ENCODE peak calls at places on chromosomes 7 and 10, in nine cellular contexts. G is T-helper 1 cell; Q is nephron progenitor cell; M is RPMI7951; N is activated T-helper 1 cell treated with anti-CD3 and anti-CD28 coated beads, Interleukin-2, amount 50 U/mL, for 16 hours; K is NCI-H2171 treated with DMSO at 0.1 percent for 48 hours; Y is BJ; A is OCI-LY7; P is fibroblast of the aortic adventitia. H is an unnamed sample.

GRCh38 chr10:102229810-102230263 is 3.7 kb downstream of the ELOVL3 start:
- DNase-seq in G (peak; percentile 64), Q (peak; percentile 89), M (peak; percentile 61), N (peak; percentile 76), K (peak; percentile 70), Y (no peak), A (peak; percentile 83), P (peak; percentile 76), H (peak; percentile 82)

GRCh38 chr7:76352193-76352592 is 6.6 kb downstream of the YWHAG start:
- DNase-seq in G (no peak), Q (no peak), M (no peak), N (no peak), K (no peak), Y (no peak), A (no peak), P (no peak), H (no peak)

GRCh38 chr7:127632276-127632910 is 14.5 kb upstream of the PAX4 start:
- DNase-seq in G (no peak), Q (no peak), M (peak; percentile 41), N (no peak), K (no peak), Y (peak; percentile 63), A (no peak), P (peak; percentile 96), H (no peak)

GRCh38 chr7:17554341-17555015 is 256.0 kb downstream of the AHR start:
- DNase-seq in G (no peak), Q (no peak), M (no peak), N (no peak), K (no peak), Y (no peak), A (no peak), P (no peak), H (no peak)

GRCh38 chr7:44494960-44495359 is 4.5 kb upstream of the NUDCD3 start:
- DNase-seq in G (no peak), Q (no peak), M (no peak), N (no peak), K (no peak), Y (no peak), A (no peak), P (no peak), H (no peak)

GRCh38 chr7:128323489-128324362 is 20.0 kb downstream of the RBM28 start:
- DNase-seq in G (no peak), Q (no peak), M (no peak), N (no peak), K (no peak), Y (no peak), A (no peak), P (peak; percentile 53), H (no peak)

GRCh38 chr7:116185956-116186355 is 24.4 kb upstream of the TES start:
- DNase-seq in G (no peak), Q (no peak), M (peak; percentile 23), N (no peak), K (no peak), Y (no peak), A (no peak), P (no peak), H (no peak)

GRCh38 chr10:129523723-129524316 is 56.8 kb downstream of the MGMT start:
- DNase-seq in G (no peak), Q (no peak), M (no peak), N (no peak), K (no peak), Y (no peak), A (no peak), P (no peak), H (no peak)

GRCh38 chr10:130027716-130028464 is 63.8 kb upstream of the EBF3 start:
- DNase-seq in G (no peak), Q (no peak), M (peak; percentile 94), N (no peak), K (no peak), Y (no peak), A (no peak), P (peak; percentile 23), H (no peak)

GRCh38 chr7:101234636-101235035 is 3.0 kb downstream of the CLDN15 start:
- DNase-seq in G (no peak), Q (no peak), M (no peak), N (no peak), K (peak; percentile 59), Y (no peak), A (no peak), P (no peak), H (no peak)

GRCh38 chr10:87538092-87538795 is 33.6 kb downstream of the MINPP1 start:
- DNase-seq in G (no peak), Q (no peak), M (no peak), N (no peak), K (no peak), Y (no peak), A (no peak), P (no peak), H (no peak)

GRCh38 chr7:54960517-54960916 is 58.3 kb upstream of the EGFR start:
- DNase-seq in G (no peak), Q (no peak), M (peak; percentile 91), N (no peak), K (no peak), Y (no peak), A (no peak), P (peak; percentile 44), H (no peak)

GRCh38 chr7:141575164-141575563 is 24.0 kb downstream of the AGK start:
- DNase-seq in G (no peak), Q (no peak), M (no peak), N (no peak), K (no peak), Y (no peak), A (no peak), P (no peak), H (no peak)

GRCh38 chr10:92342801-92343200 is 51.8 kb downstream of the MARCHF5 start:
- DNase-seq in G (no peak), Q (no peak), M (no peak), N (no peak), K (no peak), Y (peak; percentile 14), A (no peak), P (no peak), H (no peak)

GRCh38 chr10:50937230-50937907 is 51.9 kb upstream of the A1CF start:
- DNase-seq in G (no peak), Q (no peak), M (peak; percentile 15), N (no peak), K (no peak), Y (no peak), A (no peak), P (peak; percentile 73), H (no peak)

GRCh38 chr7:18384491-18385143 is 110.9 kb upstream of the HDAC9 start:
- DNase-seq in G (no peak), Q (no peak), M (no peak), N (no peak), K (peak; percentile 85), Y (no peak), A (no peak), P (no peak), H (no peak)

GRCh38 chr7:19119901-19120486 is 2.6 kb upstream of the TWIST1 start:
- DNase-seq in G (no peak), Q (peak; percentile 8), M (no peak), N (no peak), K (no peak), Y (no peak), A (no peak), P (no peak), H (no peak)

GRCh38 chr10:3484306-3485187 is 300.5 kb downstream of the KLF6 start:
- DNase-seq in G (no peak), Q (no peak), M (peak; percentile 75), N (no peak), K (no peak), Y (no peak), A (peak; percentile 89), P (no peak), H (peak; percentile 32)

GRCh38 chr7:158274404-158274811 is 313.2 kb downstream of the PTPRN2 start:
- DNase-seq in G (no peak), Q (no peak), M (no peak), N (no peak), K (no peak), Y (no peak), A (no peak), P (no peak), H (no peak)

GRCh38 chr10:3978762-3979161 is 193.8 kb upstream of the KLF6 start:
- DNase-seq in G (no peak), Q (no peak), M (no peak), N (no peak), K (no peak), Y (no peak), A (no peak), P (no peak), H (no peak)

GRCh38 chr10:484441-484924 is 205.0 kb downstream of the DIP2C start:
- DNase-seq in G (no peak), Q (no peak), M (peak; percentile 80), N (no peak), K (no peak), Y (no peak), A (peak; percentile 19), P (peak; percentile 38), H (peak; percentile 80)

GRCh38 chr10:98425511-98426352 is 10.8 kb upstream of the PYROXD2 start:
- DNase-seq in G (no peak), Q (peak; percentile 60), M (peak; percentile 19), N (no peak), K (no peak), Y (no peak), A (peak; percentile 63), P (peak; percentile 35), H (peak; percentile 31)

GRCh38 chr10:61547297-61547696 is 94.1 kb upstream of the TMEM26 start:
- DNase-seq in G (no peak), Q (no peak), M (no peak), N (no peak), K (no peak), Y (no peak), A (no peak), P (no peak), H (no peak)

GRCh38 chr10:116126239-116126638 is 146.8 kb downstream of the GFRA1 start:
- DNase-seq in G (no peak), Q (no peak), M (no peak), N (no peak), K (no peak), Y (no peak), A (no peak), P (no peak), H (no peak)

GRCh38 chr10:118948784-118949183 is 80.7 kb upstream of the NANOS1 start:
- DNase-seq in G (no peak), Q (no peak), M (no peak), N (no peak), K (peak; percentile 26), Y (no peak), A (no peak), P (no peak), H (no peak)

GRCh38 chr7:90726623-90727022 is 130.5 kb downstream of the CDK14 start:
- DNase-seq in G (no peak), Q (no peak), M (peak; percentile 19), N (no peak), K (no peak), Y (no peak), A (no peak), P (peak; percentile 65), H (peak; percentile 76)

GRCh38 chr7:128694742-128695141 is 22.6 kb downstream of the GARIN1A start:
- DNase-seq in G (no peak), Q (no peak), M (no peak), N (no peak), K (no peak), Y (no peak), A (no peak), P (no peak), H (no peak)

GRCh38 chr10:69567920-69568319 is 5.3 kb downstream of the NEUROG3 start:
- DNase-seq in G (no peak), Q (peak; percentile 92), M (peak; percentile 49), N (no peak), K (no peak), Y (no peak), A (no peak), P (peak; percentile 63), H (peak; percentile 25)

GRCh38 chr7:55572378-55573233 is at the start of gene VOPP1:
- DNase-seq in G (peak; percentile 25), Q (peak; percentile 75), M (peak; percentile 79), N (peak; percentile 24), K (peak; percentile 72), Y (no peak), A (peak; percentile 87), P (peak; percentile 57), H (peak; percentile 91)

GRCh38 chr10:109977382-109977806 is 30.4 kb upstream of the ADD3 start:
- DNase-seq in G (no peak), Q (no peak), M (no peak), N (no peak), K (no peak), Y (no peak), A (no peak), P (peak; percentile 56), H (no peak)

GRCh38 chr7:126578338-126578737 is 674.4 kb downstream of the GRM8 start:
- DNase-seq in G (no peak), Q (no peak), M (no peak), N (no peak), K (peak; percentile 99), Y (no peak), A (no peak), P (no peak), H (no peak)